ENCODE peak calls at places on chromosomes 4 and X, in four cellular contexts. O is choroid plexus epithelial cell, H is AG09309, Z is heart left ventricle. D is an unnamed sample.

GRCh38 chrX:67613366-67613765 is 69.5 kb downstream of the AR start:
- DNase-seq in O (peak), Z (no peak), H (no peak), D (no peak)

GRCh38 chrX:123846598-123847038 is 13.2 kb upstream of the XIAP start:
- DNase-seq in O (peak), H (peak), Z (no peak), D (no peak)

GRCh38 chrX:49037883-49038475 is 5.2 kb downstream of the TFE3 start:
- DNase-seq in O (peak), Z (no peak), H (no peak), D (no peak)

GRCh38 chrX:18873836-18874235 is 110.1 kb downstream of the PHKA2 start:
- DNase-seq in O (no peak), H (no peak), Z (no peak), D (no peak)

GRCh38 chrX:346034-346813 is 27.6 kb upstream of the GTPBP6 start:
- DNase-seq in H (no peak), Z (peak), O (no peak), D (no peak)

GRCh38 chr4:118400362-118400761 is 47.6 kb upstream of the PRSS12 start:
- DNase-seq in Z (no peak), O (peak), H (no peak), D (no peak)

GRCh38 chr4:103306870-103307345 is 108.8 kb upstream of the CENPE start:
- DNase-seq in O (peak), Z (peak), H (no peak), D (no peak)

GRCh38 chrX:40176256-40176978 is 78.7 kb upstream of the BCOR start:
- DNase-seq in H (no peak), Z (peak), O (peak), D (peak)

GRCh38 chr4:2408401-2408958 is 10.0 kb downstream of the ZFYVE28 start:
- DNase-seq in H (no peak), Z (no peak), O (no peak), D (no peak)

GRCh38 chr4:124429746-124430250 is 282.7 kb downstream of the ANKRD50 start:
- DNase-seq in H (no peak), O (peak), Z (no peak), D (no peak)
- TF ChIP-seq CTCF in H (no peak), O (peak), Z (no peak), D (no peak)

GRCh38 chrX:34903316-34903715 is 39.3 kb upstream of the FAM47B start:
- DNase-seq in Z (no peak), H (no peak), O (no peak), D (no peak)
- TF ChIP-seq CTCF in Z (no peak), H (no peak), O (no peak), D (no peak)

GRCh38 chrX:149877157-149877556 is 3.8 kb upstream of the MAGEA8 start:
- DNase-seq in H (no peak), O (no peak), Z (no peak), D (no peak)

GRCh38 chrX:149877636-149878035 is 3.3 kb upstream of the MAGEA8 start:
- DNase-seq in Z (no peak), O (peak), H (no peak), D (no peak)

GRCh38 chrX:149881081-149881711 is at the start of gene MAGEA8:
- DNase-seq in O (no peak), Z (no peak), H (no peak), D (no peak)
- TF ChIP-seq CTCF in O (no peak), Z (no peak), H (peak), D (no peak)

GRCh38 chr4:48078862-48079655 is 55.0 kb downstream of the TXK start:
- DNase-seq in O (peak), Z (no peak), H (no peak), D (no peak)

GRCh38 chr4:48079972-48080391 is 54.1 kb downstream of the TXK start:
- DNase-seq in O (peak), Z (no peak), H (no peak), D (no peak)

GRCh38 chr4:48085821-48086602 is 48.0 kb downstream of the TXK start:
- DNase-seq in H (no peak), Z (no peak), O (no peak), D (no peak)

GRCh38 chr4:48081196-48081595 is 52.9 kb downstream of the TXK start:
- DNase-seq in H (no peak), O (peak), Z (no peak), D (no peak)

DNA sequence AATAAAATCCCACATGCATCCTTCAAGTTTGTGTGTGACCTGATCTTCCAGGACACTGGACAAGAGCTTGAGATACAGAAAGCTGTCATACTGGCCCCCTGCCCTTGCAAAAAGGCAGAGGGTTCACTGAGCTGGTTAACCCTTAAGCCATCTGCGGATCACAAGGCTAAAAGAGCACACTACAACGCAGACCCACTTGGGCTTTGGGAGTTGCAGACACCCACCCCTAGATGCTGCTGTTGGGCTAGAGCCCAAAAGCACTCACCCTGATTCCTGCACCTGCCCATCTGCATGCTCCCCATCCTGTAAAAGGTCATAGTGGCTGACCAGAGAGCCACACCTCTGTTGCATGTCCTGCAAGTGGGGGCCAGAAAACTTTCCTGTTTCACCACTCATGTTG is 51.1 kb downstream of the TXK start:
- DNase-seq in H (no peak), O (no peak), Z (no peak), D (no peak)
- TF ChIP-seq CTCF in H (no peak), O (no peak), Z (no peak), D (no peak)

DNA sequence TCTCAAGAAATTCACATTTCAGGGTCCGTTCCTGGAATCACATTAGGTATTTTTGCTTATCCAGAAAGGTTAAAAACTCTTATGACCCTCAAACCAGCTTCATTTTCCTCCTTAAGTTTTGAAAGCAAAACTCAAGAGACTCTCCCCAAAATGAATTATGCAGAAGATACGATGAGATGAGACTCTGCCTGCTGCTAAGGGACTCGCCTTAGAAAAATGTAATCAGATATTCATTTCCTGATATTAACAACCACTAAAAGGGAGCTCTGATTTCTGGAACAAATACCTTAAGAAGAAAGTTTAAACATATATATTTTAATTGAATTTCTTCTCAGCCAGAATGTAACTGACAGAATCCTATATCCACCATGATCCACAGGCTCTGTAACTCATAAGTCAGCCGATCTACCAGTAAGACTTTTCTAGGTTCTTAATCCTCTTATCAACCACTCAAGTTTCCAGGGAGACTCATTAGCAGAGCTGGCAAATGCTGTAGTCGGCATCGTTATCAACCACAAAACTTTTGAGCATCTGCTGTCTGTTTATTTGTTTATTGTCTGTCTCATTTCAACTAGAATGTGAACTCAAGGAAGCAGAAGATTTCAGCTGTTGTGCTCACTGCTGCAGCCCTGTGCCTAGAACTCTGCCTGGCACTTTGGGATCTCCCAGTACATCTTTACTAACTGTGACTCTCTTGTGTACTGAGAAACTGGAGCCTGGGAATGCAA is 112.5 kb downstream of the LDB2 start:
- DNase-seq in O (peak), Z (no peak), H (peak), D (no peak)
- TF ChIP-seq CTCF in O (no peak), Z (no peak), H (no peak), D (no peak)

GRCh38 chr4:54064317-54065275 is at the start of gene CHIC2:
- DNase-seq in Z (peak), H (peak), O (peak), D (peak)
- TF ChIP-seq CTCF in Z (no peak), H (no peak), O (no peak), D (no peak)

DNA sequence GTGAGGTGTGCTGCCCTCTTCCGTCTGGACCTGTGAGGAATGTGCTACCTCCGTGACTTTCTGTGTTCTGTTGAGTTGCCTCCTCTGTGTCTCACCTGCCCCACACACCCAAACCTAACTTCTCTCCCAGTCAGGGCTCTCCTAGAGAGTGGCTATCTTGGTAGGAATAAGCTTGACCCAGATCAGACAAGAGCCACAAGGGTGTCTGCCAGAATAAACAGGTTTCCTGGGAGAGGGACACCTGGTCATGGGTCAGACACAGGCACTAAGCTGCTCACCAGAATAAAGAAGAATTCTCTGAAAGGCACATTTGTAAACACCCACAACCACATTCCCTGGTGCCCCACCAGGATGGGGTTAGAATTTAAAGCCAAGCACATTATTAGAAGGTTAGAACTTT is 11.1 kb downstream of the ZNF182 start:
- DNase-seq in Z (no peak), H (no peak), O (no peak), D (no peak)
- TF ChIP-seq CTCF in Z (no peak), H (no peak), O (no peak), D (no peak)

DNA sequence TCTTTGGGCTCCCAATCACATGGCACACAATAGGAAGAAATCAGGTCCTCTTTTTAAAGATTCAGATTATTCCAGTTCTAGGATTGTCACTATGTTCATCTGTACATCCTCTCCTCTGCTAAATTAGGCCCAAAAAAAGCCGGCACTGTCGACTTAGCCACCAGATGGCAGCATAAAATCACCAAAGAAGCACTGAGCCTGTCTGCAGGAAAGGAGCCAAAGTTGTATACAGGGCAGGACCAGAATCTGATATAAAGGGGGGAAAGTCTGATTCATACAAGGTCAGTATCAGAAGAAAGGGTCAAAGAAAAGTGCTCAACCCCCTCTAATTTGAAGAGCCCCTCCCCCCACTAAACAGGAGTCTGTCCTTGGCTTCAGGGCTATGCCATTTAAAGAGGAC is 292.5 kb downstream of the CHIC1 start:
- DNase-seq in H (peak), O (peak), Z (peak), D (peak)
- TF ChIP-seq CTCF in H (peak), O (peak), Z (peak), D (no peak)

GRCh38 chr4:28565434-28565833 is 1704.8 kb downstream of the STIM2 start:
- DNase-seq in H (peak), Z (no peak), O (no peak), D (no peak)
- TF ChIP-seq CTCF in H (peak), Z (no peak), O (no peak), D (no peak)

GRCh38 chrX:54248309-54248708 is 65.3 kb upstream of the FAM120C start:
- DNase-seq in Z (no peak), H (peak), O (peak), D (no peak)
- TF ChIP-seq CTCF in Z (peak), H (peak), O (peak), D (no peak)